ENCODE peak calls at places on chromosome 9, in nine cellular contexts. N is AG04450; K is right atrium auricular region; G is stimulated activated CD8-positive, alpha-beta memory T cell treated with anti-CD3 and anti-CD28 coated beads, Interleukin-7, amount 100 ng/mL, for 24 hours; L is Caco-2; U is left ventricle myocardium inferior; A is keratinocyte; J is head of caudate nucleus; X is HL-60. S is an unnamed sample.

GRCh38 chr9:77594963-77595362 is 53.2 kb downstream of the GNA14 start:
- DNase-seq in N (no peak), K (no peak), G (no peak), L (no peak), U (no peak), A (no peak), J (no peak), X (no peak), S (no peak)

GRCh38 chr9:14766299-14766698 is 43.8 kb upstream of the CER1 start:
- DNase-seq in N (no peak), K (no peak), G (no peak), L (no peak), U (no peak), A (no peak), J (no peak), X (no peak), S (no peak)

GRCh38 chr9:128310461-128310860 is 11.8 kb downstream of the TRUB2 start:
- DNase-seq in N (no peak), K (no peak), G (no peak), L (no peak), U (peak), A (no peak), J (no peak), X (no peak), S (no peak)

GRCh38 chr9:10112070-10112469 is 500.7 kb downstream of the PTPRD start:
- DNase-seq in N (no peak), K (no peak), G (no peak), L (no peak), U (no peak), A (no peak), J (no peak), X (no peak), S (no peak)

GRCh38 chr9:33850677-33851076 is 33.7 kb downstream of the UBE2R2 start:
- DNase-seq in N (no peak), K (no peak), G (no peak), L (no peak), U (no peak), A (no peak), J (no peak), X (no peak), S (no peak)

GRCh38 chr9:136105398-136106135 is 10.5 kb upstream of the NACC2 start:
- DNase-seq in N (no peak), K (no peak), G (no peak), L (no peak), U (peak), A (no peak), J (no peak), X (no peak), S (no peak)

GRCh38 chr9:111178361-111179043 is 140.2 kb upstream of the LPAR1 start:
- DNase-seq in N (peak), K (no peak), G (no peak), L (no peak), U (no peak), A (no peak), J (no peak), X (no peak), S (no peak)

GRCh38 chr9:137318976-137319375 is 16.9 kb upstream of the NRARP start:
- DNase-seq in N (no peak), K (no peak), G (no peak), L (peak), U (peak), A (no peak), J (peak), X (no peak), S (no peak)

GRCh38 chr9:34203275-34204010 is 24.6 kb downstream of the UBAP1 start:
- DNase-seq in N (no peak), K (no peak), G (no peak), L (no peak), U (no peak), A (no peak), J (no peak), X (no peak), S (no peak)

GRCh38 chr9:36448017-36448416 is 47.9 kb upstream of the RNF38 start:
- DNase-seq in N (no peak), K (no peak), G (no peak), L (no peak), U (no peak), A (no peak), J (no peak), X (no peak), S (no peak)

GRCh38 chr9:17521456-17521855 is 57.4 kb upstream of the SH3GL2 start:
- DNase-seq in N (no peak), K (no peak), G (no peak), L (no peak), U (no peak), A (no peak), J (no peak), X (no peak), S (no peak)

GRCh38 chr9:121640076-121640475 is 11.4 kb upstream of the DAB2IP start:
- DNase-seq in N (no peak), K (no peak), G (peak), L (peak), U (peak), A (no peak), J (peak), X (peak), S (peak)

GRCh38 chr9:93096131-93096802 is at the start of gene CARD19:
- DNase-seq in N (no peak), K (peak), G (no peak), L (no peak), U (peak), A (no peak), J (peak), X (no peak), S (no peak)

GRCh38 chr9:116027511-116027910 is 126.1 kb upstream of the PAPPA start:
- DNase-seq in N (peak), K (no peak), G (no peak), L (no peak), U (no peak), A (no peak), J (no peak), X (no peak), S (no peak)